ENCODE peak calls at places on chromosomes 7 and 10, in eight cellular contexts. One of them, this sample, is unnamed.

GRCh38 chr7:149377386-149377785 is 83.5 kb downstream of the ZNF777 start:
- DNase-seq in ovary: no peak
- DNase-seq in GM23338: no peak
- DNase-seq in pancreas: no peak
- DNase-seq in left ventricle myocardium inferior: no peak
- DNase-seq in CD4-positive, CD25-positive, alpha-beta regulatory T cell: no peak
- DNase-seq in CD4-positive, alpha-beta memory T cell: no peak
- DNase-seq in colonic mucosa: no peak
- DNase-seq in this sample: no peak

GRCh38 chr7:64574481-64575159 is 11.7 kb upstream of the ZNF680 start:
- DNase-seq in left ventricle myocardium inferior: peak; percentile 79
- DNase-seq in GM23338: peak; percentile 81
- DNase-seq in ovary: peak; percentile 58
- DNase-seq in CD4-positive, alpha-beta memory T cell: no peak
- DNase-seq in colonic mucosa: peak; percentile 22
- DNase-seq in CD4-positive, CD25-positive, alpha-beta regulatory T cell: no peak
- DNase-seq in pancreas: no peak
- DNase-seq in this sample: no peak

GRCh38 chr10:79438021-79438698 is 7.3 kb downstream of the ZCCHC24 start:
- DNase-seq in GM23338: no peak
- DNase-seq in CD4-positive, CD25-positive, alpha-beta regulatory T cell: no peak
- DNase-seq in colonic mucosa: no peak
- DNase-seq in CD4-positive, alpha-beta memory T cell: no peak
- DNase-seq in left ventricle myocardium inferior: no peak
- DNase-seq in pancreas: no peak
- DNase-seq in ovary: no peak
- DNase-seq in this sample: no peak

GRCh38 chr10:47175181-47176080 is 124.6 kb upstream of the GDF10 start:
- DNase-seq in GM23338: no peak
- DNase-seq in pancreas: no peak
- DNase-seq in CD4-positive, alpha-beta memory T cell: no peak
- DNase-seq in left ventricle myocardium inferior: no peak
- DNase-seq in CD4-positive, CD25-positive, alpha-beta regulatory T cell: no peak
- DNase-seq in ovary: no peak
- DNase-seq in colonic mucosa: no peak
- DNase-seq in this sample: no peak

GRCh38 chr7:143361552-143362125 is 874 bp downstream of the FAM131B start:
- DNase-seq in pancreas: no peak
- DNase-seq in GM23338: peak; percentile 69
- DNase-seq in CD4-positive, CD25-positive, alpha-beta regulatory T cell: no peak
- DNase-seq in ovary: no peak
- DNase-seq in left ventricle myocardium inferior: no peak
- DNase-seq in CD4-positive, alpha-beta memory T cell: no peak
- DNase-seq in colonic mucosa: no peak
- DNase-seq in this sample: no peak

GRCh38 chr10:133489816-133490588 is 36.3 kb downstream of the SCART1 start:
- DNase-seq in ovary: no peak
- DNase-seq in CD4-positive, alpha-beta memory T cell: no peak
- DNase-seq in GM23338: no peak
- DNase-seq in left ventricle myocardium inferior: no peak
- DNase-seq in pancreas: no peak
- DNase-seq in CD4-positive, CD25-positive, alpha-beta regulatory T cell: no peak
- DNase-seq in colonic mucosa: no peak
- DNase-seq in this sample: no peak

GRCh38 chr10:11755512-11756247 is 13.5 kb downstream of the ECHDC3 start:
- DNase-seq in CD4-positive, alpha-beta memory T cell: no peak
- DNase-seq in CD4-positive, CD25-positive, alpha-beta regulatory T cell: no peak
- DNase-seq in left ventricle myocardium inferior: no peak
- DNase-seq in GM23338: no peak
- DNase-seq in colonic mucosa: no peak
- DNase-seq in pancreas: no peak
- DNase-seq in ovary: no peak
- DNase-seq in this sample: no peak

GRCh38 chr10:98536551-98536950 is 89.8 kb upstream of the HPS1 start:
- DNase-seq in CD4-positive, alpha-beta memory T cell: no peak
- DNase-seq in CD4-positive, CD25-positive, alpha-beta regulatory T cell: no peak
- DNase-seq in pancreas: no peak
- DNase-seq in colonic mucosa: peak; percentile 25
- DNase-seq in GM23338: peak; percentile 5
- DNase-seq in ovary: no peak
- DNase-seq in left ventricle myocardium inferior: no peak
- DNase-seq in this sample: no peak

DNA sequence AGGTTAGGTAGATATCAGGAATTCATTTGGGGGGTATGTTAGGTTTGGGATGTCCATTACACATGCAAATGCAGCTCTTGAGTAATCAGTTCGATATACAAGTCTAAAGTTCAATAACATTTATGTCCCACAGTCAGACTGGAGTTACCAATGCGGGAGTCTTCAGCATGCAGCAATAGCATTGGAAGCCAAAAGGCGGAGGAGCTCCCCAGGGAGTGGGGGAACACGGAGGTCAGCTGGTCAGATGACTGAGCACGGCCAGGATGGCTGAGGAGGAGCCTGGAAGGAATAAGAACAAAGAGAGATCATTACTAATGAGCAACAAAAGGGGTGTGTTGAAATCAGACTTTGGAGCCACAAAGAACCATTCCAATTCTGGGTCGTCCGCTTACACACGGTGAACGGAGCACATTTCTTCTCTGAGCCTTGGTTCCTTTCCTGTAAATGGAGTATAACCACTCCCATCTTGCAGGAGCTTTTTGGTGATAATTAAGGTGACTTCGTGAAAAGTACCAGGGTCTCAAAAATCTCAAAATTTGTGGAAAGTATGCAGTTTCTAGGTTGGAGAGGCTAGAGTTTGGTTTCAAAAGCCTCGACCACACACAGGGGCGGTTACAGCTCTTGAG is 472 bp upstream of the ZNF22 start:
- DNase-seq in pancreas: peak; percentile 38
- DNase-seq in left ventricle myocardium inferior: peak; percentile 89
- DNase-seq in GM23338: peak; percentile 21
- DNase-seq in colonic mucosa: peak; percentile 55
- DNase-seq in ovary: peak; percentile 51
- DNase-seq in CD4-positive, alpha-beta memory T cell: no peak
- DNase-seq in CD4-positive, CD25-positive, alpha-beta regulatory T cell: no peak
- DNase-seq in this sample: no peak
- H3K4me1 ChIP-seq in pancreas: peaks cover 39% of the 10 kb centered on the region
- H3K4me1 ChIP-seq in left ventricle myocardium inferior: peaks cover 88% of the 10 kb centered on the region
- H3K4me1 ChIP-seq in GM23338: peaks cover 17% of the 10 kb centered on the region
- H3K4me1 ChIP-seq in colonic mucosa: no peaks in the 10 kb centered on the region
- H3K4me1 ChIP-seq in ovary: peaks cover 19% of the 10 kb centered on the region
- H3K4me1 ChIP-seq in CD4-positive, alpha-beta memory T cell: peaks cover 27% of the 10 kb centered on the region
- H3K4me1 ChIP-seq in CD4-positive, CD25-positive, alpha-beta regulatory T cell: peaks cover 8% of the 10 kb centered on the region
- H3K4me1 ChIP-seq in this sample: peaks cover 34% of the 10 kb centered on the region

GRCh38 chr10:95266674-95267095 is 24.1 kb downstream of the PDLIM1 start:
- DNase-seq in left ventricle myocardium inferior: no peak
- DNase-seq in pancreas: no peak
- DNase-seq in GM23338: peak; percentile 81
- DNase-seq in CD4-positive, CD25-positive, alpha-beta regulatory T cell: no peak
- DNase-seq in ovary: no peak
- DNase-seq in CD4-positive, alpha-beta memory T cell: peak; percentile 14
- DNase-seq in colonic mucosa: peak; percentile 42
- DNase-seq in this sample: no peak
- H3K27ac ChIP-seq in left ventricle myocardium inferior: peak overlapping the region; percentile 87
- H3K27ac ChIP-seq in pancreas: peak overlapping the region; percentile 45
- H3K27ac ChIP-seq in GM23338: peak overlapping the region; percentile 97
- H3K27ac ChIP-seq in CD4-positive, CD25-positive, alpha-beta regulatory T cell: no peak overlapping the region
- H3K27ac ChIP-seq in ovary: no peak overlapping the region
- H3K27ac ChIP-seq in CD4-positive, alpha-beta memory T cell: no peak overlapping the region
- H3K27ac ChIP-seq in colonic mucosa: peak overlapping the region; percentile 65
- H3K27ac ChIP-seq in this sample: no peak overlapping the region

DNA sequence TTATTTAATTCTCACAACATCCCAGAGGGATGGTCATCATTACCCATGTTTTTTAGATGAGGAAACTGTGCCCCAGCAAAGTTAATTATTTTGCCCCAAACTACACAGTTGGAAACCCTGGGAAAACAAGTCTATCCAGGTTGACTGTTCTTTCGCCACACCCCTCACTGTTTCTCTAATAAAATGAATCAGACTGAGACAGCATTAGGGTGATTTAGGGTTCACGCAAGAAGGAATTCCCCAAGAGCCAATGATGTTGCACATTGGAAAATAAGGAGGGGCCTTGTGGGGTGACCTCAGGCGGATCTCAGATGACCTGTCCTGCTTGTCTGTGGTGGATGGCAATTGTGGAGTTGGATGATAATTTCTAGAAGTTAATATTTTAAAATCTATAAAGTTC is 135.7 kb upstream of the TBX20 start:
- DNase-seq in pancreas: no peak
- DNase-seq in CD4-positive, alpha-beta memory T cell: no peak
- DNase-seq in CD4-positive, CD25-positive, alpha-beta regulatory T cell: no peak
- DNase-seq in left ventricle myocardium inferior: no peak
- DNase-seq in colonic mucosa: no peak
- DNase-seq in GM23338: no peak
- DNase-seq in ovary: no peak
- DNase-seq in this sample: no peak
- H3K4me3 ChIP-seq in pancreas: no peak overlapping the region
- H3K4me3 ChIP-seq in CD4-positive, alpha-beta memory T cell: no peak overlapping the region
- H3K4me3 ChIP-seq in CD4-positive, CD25-positive, alpha-beta regulatory T cell: no peak overlapping the region
- H3K4me3 ChIP-seq in left ventricle myocardium inferior: no peak overlapping the region
- H3K4me3 ChIP-seq in colonic mucosa: no peak overlapping the region
- H3K4me3 ChIP-seq in GM23338: no peak overlapping the region
- H3K4me3 ChIP-seq in ovary: no peak overlapping the region
- H3K4me3 ChIP-seq in this sample: no peak overlapping the region

GRCh38 chr7:55569269-55569663 is 3.0 kb downstream of the VOPP1 start:
- DNase-seq in left ventricle myocardium inferior: no peak
- DNase-seq in ovary: no peak
- DNase-seq in CD4-positive, alpha-beta memory T cell: no peak
- DNase-seq in pancreas: no peak
- DNase-seq in GM23338: no peak
- DNase-seq in CD4-positive, CD25-positive, alpha-beta regulatory T cell: no peak
- DNase-seq in colonic mucosa: no peak
- DNase-seq in this sample: no peak
- H3K4me1 ChIP-seq in left ventricle myocardium inferior: peaks cover 75% of the 10 kb centered on the region
- H3K4me1 ChIP-seq in ovary: peaks cover 2% of the 10 kb centered on the region
- H3K4me1 ChIP-seq in CD4-positive, alpha-beta memory T cell: peaks cover 80% of the 10 kb centered on the region
- H3K4me1 ChIP-seq in pancreas: no peaks in the 10 kb centered on the region
- H3K4me1 ChIP-seq in GM23338: peaks cover 80% of the 10 kb centered on the region
- H3K4me1 ChIP-seq in CD4-positive, CD25-positive, alpha-beta regulatory T cell: peaks cover 87% of the 10 kb centered on the region
- H3K4me1 ChIP-seq in colonic mucosa: peaks cover 14% of the 10 kb centered on the region
- H3K4me1 ChIP-seq in this sample: peaks cover 73% of the 10 kb centered on the region

GRCh38 chr10:44195120-44196007 is 189.5 kb downstream of the CXCL12 start:
- DNase-seq in CD4-positive, CD25-positive, alpha-beta regulatory T cell: no peak
- DNase-seq in pancreas: peak; percentile 69
- DNase-seq in colonic mucosa: peak; percentile 57
- DNase-seq in left ventricle myocardium inferior: peak; percentile 46
- DNase-seq in GM23338: no peak
- DNase-seq in CD4-positive, alpha-beta memory T cell: no peak
- DNase-seq in ovary: peak; percentile 65
- DNase-seq in this sample: no peak
- H3K27ac ChIP-seq in CD4-positive, CD25-positive, alpha-beta regulatory T cell: no peak overlapping the region
- H3K27ac ChIP-seq in pancreas: no peak overlapping the region
- H3K27ac ChIP-seq in colonic mucosa: no peak overlapping the region
- H3K27ac ChIP-seq in left ventricle myocardium inferior: peak overlapping the region; percentile 46
- H3K27ac ChIP-seq in GM23338: no peak overlapping the region
- H3K27ac ChIP-seq in CD4-positive, alpha-beta memory T cell: no peak overlapping the region
- H3K27ac ChIP-seq in ovary: no peak overlapping the region
- H3K27ac ChIP-seq in this sample: no peak overlapping the region

This sample was measured in CD8-positive, alpha-beta memory T cell.